ENCODE peak calls at places on chromosome 3, in six cellular contexts. J is GM23248, S is hippocampal formation, N is HL-60, C is HepG2, E is BE2C. K is an unnamed sample.

GRCh38 chr3:16066975-16067374 is 107.5 kb upstream of the GALNT15 start:
- DNase-seq in J (peak), S (no peak), N (no peak), C (no peak), E (no peak), K (no peak)

GRCh38 chr3:30135190-30135589 is 471.2 kb upstream of the TGFBR2 start:
- DNase-seq in J (no peak), S (no peak), N (no peak), C (no peak), E (no peak), K (no peak)

GRCh38 chr3:71513081-71513480 is 70.4 kb downstream of the FOXP1 start:
- DNase-seq in J (no peak), S (no peak), N (no peak), C (no peak), E (no peak), K (no peak)

GRCh38 chr3:94561094-94561493 is 498.2 kb downstream of the NSUN3 start:
- DNase-seq in J (no peak), S (no peak), N (no peak), C (no peak), E (no peak), K (no peak)

GRCh38 chr3:196555295-196555694 is 13.1 kb downstream of the WDR53 start:
- DNase-seq in J (no peak), S (no peak), N (no peak), C (no peak), E (no peak), K (no peak)

GRCh38 chr3:58708116-58708791 is 41.7 kb upstream of the FAM3D start:
- DNase-seq in J (no peak), S (no peak), N (no peak), C (no peak), E (no peak), K (no peak)

GRCh38 chr3:100561459-100562158 is 47.8 kb upstream of the ADGRG7 start:
- DNase-seq in J (peak), S (no peak), N (no peak), C (no peak), E (no peak), K (peak)

GRCh38 chr3:121943434-121943833 is 49.2 kb downstream of the SLC15A2 start:
- DNase-seq in J (no peak), S (no peak), N (no peak), C (peak), E (no peak), K (no peak)

GRCh38 chr3:64408770-64409169 is 183.5 kb upstream of the PRICKLE2 start:
- DNase-seq in J (peak), S (no peak), N (no peak), C (no peak), E (no peak), K (no peak)